ENCODE peak calls at places on chromosome 21, in four cellular contexts. J, M, E and U are unnamed samples. For H3K9me3 and H3K4me1, the result is how much of the 10 kb centered on the place peaks cover.

GRCh38 chr21:15624646-15625045 is 105.1 kb upstream of the USP25 start:
- DNase-seq in J (no peak), M (no peak), E (no peak), U (no peak)

GRCh38 chr21:37855568-37856391 is 60.5 kb downstream of the KCNJ6 start:
- DNase-seq in J (no peak), M (no peak), E (no peak), U (no peak)

GRCh38 chr21:27206368-27206982 is 239.6 kb upstream of the ADAMTS5 start:
- DNase-seq in J (no peak), M (no peak), E (no peak), U (no peak)

GRCh38 chr21:39318091-39318959 is 4.9 kb upstream of the BRWD1 start:
- DNase-seq in J (no peak), M (no peak), E (no peak), U (no peak)

GRCh38 chr21:39952265-39952664 is 85.0 kb downstream of the PCP4 start:
- DNase-seq in J (no peak), M (no peak), E (no peak), U (no peak)

GRCh38 chr21:36502365-36502764 is 22.4 kb upstream of the CLDN14 start:
- DNase-seq in J (no peak), M (no peak), E (no peak), U (no peak)

GRCh38 chr21:34582506-34583150 is 32.3 kb downstream of the RCAN1 start:
- DNase-seq in J (no peak), M (no peak), E (peak), U (no peak)

GRCh38 chr21:45975017-45975595 is 6.5 kb upstream of the COL6A1 start:
- DNase-seq in J (peak), M (no peak), E (no peak), U (peak)

GRCh38 chr21:30227128-30227527 is 11.2 kb upstream of the CLDN8 start:
- DNase-seq in J (no peak), M (peak), E (no peak), U (no peak)
- H3K9me3 ChIP-seq in J (under half), M (under half), E (under half), U (under half)

DNA sequence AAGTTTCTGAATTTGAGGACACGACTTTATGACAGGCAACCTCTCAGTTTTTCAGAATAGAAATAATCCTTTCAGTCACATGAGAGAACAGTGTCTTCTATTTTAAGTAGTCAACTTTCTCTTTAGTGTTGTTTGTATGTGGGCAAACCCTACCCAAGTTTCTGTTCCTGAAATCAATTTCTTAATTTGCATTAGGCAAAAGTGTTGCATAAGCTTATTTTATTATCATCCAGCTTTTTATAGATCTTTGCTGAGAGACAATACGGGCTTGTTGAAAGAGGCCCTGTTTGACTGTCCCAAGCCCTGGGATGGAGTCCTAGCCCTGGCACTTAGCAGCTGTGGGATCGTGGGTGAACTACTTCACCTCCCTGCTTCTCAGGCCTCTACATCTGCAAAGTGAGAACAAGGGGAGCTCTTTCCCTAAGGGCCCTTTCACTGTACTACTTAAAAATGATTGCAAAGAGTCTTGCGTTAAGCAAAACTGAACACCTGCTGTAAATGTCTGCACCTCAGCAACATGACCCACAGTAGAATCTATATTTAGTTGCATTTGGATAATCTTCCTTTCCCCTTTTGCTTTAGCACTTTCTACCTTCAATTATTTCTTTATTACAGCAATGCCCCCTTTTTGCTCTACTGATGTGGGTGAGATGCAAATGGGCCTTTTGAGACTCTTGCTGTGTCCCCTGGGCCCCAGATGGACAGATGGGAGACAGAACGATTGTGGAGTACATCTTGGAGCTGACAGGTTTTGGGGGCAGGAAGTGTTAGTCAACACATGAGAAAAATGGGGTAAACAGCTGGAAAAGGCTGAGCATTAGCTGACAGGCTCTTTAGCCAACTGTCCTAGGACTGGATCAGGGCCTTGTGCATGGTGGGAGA is 41.0 kb upstream of the SCAF4 start:
- DNase-seq in J (no peak), M (no peak), E (peak), U (no peak)
- H3K4me3 ChIP-seq in J (no peak), M (no peak), E (no peak), U (no peak)

GRCh38 chr21:42122808-42123207 is 51.7 kb downstream of the UMODL1 start:
- DNase-seq in J (no peak), M (peak), E (no peak), U (no peak)

GRCh38 chr21:42122398-42122797 is 51.3 kb downstream of the UMODL1 start:
- DNase-seq in J (no peak), M (no peak), E (no peak), U (no peak)

GRCh38 chr21:42120056-42120903 is 49.2 kb downstream of the UMODL1 start:
- DNase-seq in J (no peak), M (peak), E (peak), U (no peak)

GRCh38 chr21:42121792-42122191 is 50.7 kb downstream of the UMODL1 start:
- DNase-seq in J (no peak), M (peak), E (no peak), U (no peak)

DNA sequence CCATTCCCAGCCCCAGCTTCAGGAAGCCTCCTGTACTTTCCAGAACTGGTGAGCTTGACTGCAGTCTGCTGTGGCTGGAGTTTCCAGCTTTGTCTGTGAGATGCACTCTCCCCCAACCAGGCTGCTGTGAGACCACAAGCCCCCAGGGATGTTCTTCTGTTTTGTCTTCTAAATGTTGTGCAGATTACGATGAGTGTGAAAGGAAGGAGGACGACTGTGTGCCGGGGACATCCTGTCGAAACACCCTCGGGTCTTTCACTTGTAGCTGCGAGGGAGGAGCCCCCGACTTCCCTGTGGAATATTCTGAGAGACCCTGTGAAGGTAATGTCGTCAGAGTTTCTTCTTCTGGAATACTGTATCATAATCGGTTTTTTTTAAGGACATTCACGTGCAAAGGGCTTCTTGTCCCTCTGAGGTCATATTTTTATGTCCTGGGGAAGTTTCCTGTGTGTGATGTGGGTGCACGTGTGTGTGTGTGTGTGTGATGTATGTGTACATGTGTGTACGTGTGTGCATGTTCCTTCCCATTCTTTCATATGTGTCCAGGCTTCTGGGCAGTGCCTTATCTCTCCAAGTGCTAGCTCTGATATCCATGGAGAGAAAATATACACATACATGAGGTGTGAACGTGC is 49.9 kb downstream of the UMODL1 start:
- DNase-seq in J (no peak), M (no peak), E (no peak), U (no peak)
- H3K4me1 ChIP-seq in J (under half), M (under half), E (under half), U (under half)

DNA sequence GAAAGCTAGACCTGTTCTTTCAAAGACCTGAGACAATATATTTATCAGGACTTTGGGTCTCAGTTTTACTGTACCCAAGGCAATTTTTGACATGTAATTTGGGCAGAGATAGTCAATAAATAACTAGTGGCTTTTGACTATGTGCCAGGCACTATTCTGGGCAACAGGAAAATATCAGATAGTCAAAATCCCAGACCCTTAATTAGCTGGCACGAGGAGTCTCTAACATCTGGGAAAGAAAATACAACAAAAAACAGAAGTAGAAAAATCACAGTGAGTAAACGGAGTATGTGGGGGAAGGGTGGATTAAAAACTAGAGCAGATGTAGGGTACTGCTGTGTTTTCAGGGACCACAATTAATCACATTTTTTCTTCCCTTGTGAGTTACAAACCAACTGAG is 217.8 kb downstream of the NCAM2 start:
- DNase-seq in J (no peak), M (no peak), E (no peak), U (no peak)
- H3K9me3 ChIP-seq in J (under half), M (under half), E (under half), U (under half)